ENCODE peak calls at places on chromosomes 11 and 22, in six cellular contexts. X is HFFc6, U is choroid plexus epithelial cell, T is nephron progenitor cell, R is foreskin fibroblast, A is fibroblast of mammary gland. W is an unnamed sample.

GRCh38 chr11:34318111-34319037 is 39.4 kb downstream of the ABTB2 start:
- DNase-seq in A (peak; percentile 68), T (no peak), X (peak; percentile 65), U (peak; percentile 31), R (peak; percentile 59), W (no peak)

GRCh38 chr11:17259931-17260499 is 16.5 kb upstream of the NUCB2 start:
- DNase-seq in X (no peak), R (no peak), U (no peak), A (peak; percentile 11), T (no peak), W (no peak)

GRCh38 chr11:10314199-10315072 is 9.6 kb downstream of the ADM start:
- DNase-seq in U (peak; percentile 91), R (peak; percentile 46), X (no peak), T (no peak), A (peak; percentile 58), W (no peak)

GRCh38 chr22:48870436-48870835 is 957.2 kb downstream of the BRD1 start:
- DNase-seq in X (no peak), A (no peak), R (no peak), T (no peak), U (no peak), W (no peak)

GRCh38 chr11:26700536-26701235 is 21.2 kb downstream of the SLC5A12 start:
- DNase-seq in U (no peak), R (no peak), T (no peak), X (no peak), A (no peak), W (no peak)

GRCh38 chr11:7787239-7787638 is 9.5 kb downstream of the OR5P2 start:
- DNase-seq in X (no peak), U (no peak), A (no peak), T (no peak), R (no peak), W (no peak)

GRCh38 chr11:11407738-11408084 is 54.7 kb upstream of the CSNK2A3 start:
- DNase-seq in T (no peak), X (no peak), R (no peak), U (no peak), A (no peak), W (no peak)

GRCh38 chr11:94968334-94968958 is 4.9 kb downstream of the CWC15 start:
- DNase-seq in R (peak; percentile 61), U (peak; percentile 82), A (peak; percentile 75), T (no peak), X (peak; percentile 73), W (no peak)

GRCh38 chr22:17772249-17772962 is 1.9 kb downstream of the BID start:
- DNase-seq in A (no peak), R (peak; percentile 68), U (no peak), T (peak; percentile 30), X (no peak), W (no peak)

GRCh38 chr11:119101367-119101758 is 290 bp downstream of the DPAGT1 start:
- DNase-seq in T (peak; percentile 50), R (no peak), A (peak; percentile 21), X (no peak), U (no peak), W (no peak)

GRCh38 chr11:119101759-119102423 is at the start of gene DPAGT1:
- DNase-seq in U (peak; percentile 98), X (peak; percentile 97), R (peak; percentile 98), A (peak; percentile 97), T (peak; percentile 81), W (peak; percentile 64)

GRCh38 chr11:119099707-119100106 is 1.9 kb downstream of the DPAGT1 start:
- DNase-seq in T (no peak), X (no peak), A (no peak), U (no peak), R (no peak), W (no peak)

GRCh38 chr11:119100960-119101349 is 698 bp downstream of the DPAGT1 start:
- DNase-seq in T (no peak), X (no peak), R (no peak), U (no peak), A (no peak), W (no peak)

DNA sequence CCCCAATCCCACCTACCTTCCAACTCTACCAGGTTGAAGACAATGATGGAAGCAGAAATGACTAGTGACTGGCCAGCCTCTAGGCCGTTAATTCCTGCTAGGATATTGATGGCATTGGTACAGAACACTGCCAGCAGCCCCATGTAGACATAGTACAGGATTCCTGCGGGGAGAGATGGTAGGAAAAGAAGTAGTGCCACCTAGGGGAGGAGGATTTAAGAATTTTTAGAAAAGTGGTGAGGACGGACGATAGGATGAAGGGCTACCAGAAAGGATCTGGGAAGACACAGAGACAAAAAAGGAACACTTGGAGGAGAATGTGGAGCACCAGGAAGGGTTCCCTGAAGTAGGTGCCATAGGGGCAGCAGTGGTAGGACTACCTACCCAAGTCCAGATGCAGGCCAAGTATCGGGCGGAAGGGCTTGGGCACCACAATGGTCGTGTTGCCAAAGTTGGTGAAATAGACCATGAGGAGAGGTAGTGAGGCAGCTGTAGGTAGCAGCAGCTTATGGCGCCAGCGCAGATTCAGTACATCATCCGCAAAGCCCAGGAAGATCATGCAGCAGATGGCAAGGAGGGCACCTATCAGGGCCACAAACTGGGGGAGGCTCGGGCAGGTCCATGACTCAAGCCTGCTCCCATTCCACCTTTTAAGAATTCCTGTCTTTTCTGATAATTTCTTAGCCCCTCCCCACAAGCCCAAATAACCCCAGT is 1.2 kb downstream of the DPAGT1 start:
- DNase-seq in T (no peak), X (peak; percentile 52), R (peak; percentile 70), A (peak; percentile 65), U (peak; percentile 63), W (no peak)
- TF ChIP-seq CTCF in T (peak; percentile 28), X (peak; percentile 72), R (peak; percentile 44), A (peak; percentile 51), U (peak; percentile 59), W (no peak)

GRCh38 chr11:116193321-116194114 is 579.3 kb downstream of the BUD13 start:
- DNase-seq in X (no peak), A (peak; percentile 10), T (peak; percentile 65), R (peak; percentile 3), U (peak; percentile 50), W (no peak)
- TF ChIP-seq CTCF in X (no peak), A (peak; percentile 4), T (peak; percentile 26), R (no peak), U (peak; percentile 16), W (no peak)

GRCh38 chr11:73095613-73096012 is 46.5 kb downstream of the FCHSD2 start:
- DNase-seq in T (no peak), A (no peak), U (peak; percentile 19), X (no peak), R (no peak), W (no peak)

GRCh38 chr11:73106347-73106746 is 35.8 kb downstream of the FCHSD2 start:
- DNase-seq in R (no peak), T (no peak), A (no peak), X (no peak), U (no peak), W (no peak)

GRCh38 chr11:73099512-73100266 is 42.4 kb downstream of the FCHSD2 start:
- DNase-seq in A (no peak), T (no peak), R (no peak), U (no peak), X (no peak), W (no peak)

GRCh38 chr11:73100578-73100977 is 41.5 kb downstream of the FCHSD2 start:
- DNase-seq in U (no peak), X (no peak), T (no peak), A (no peak), R (no peak), W (no peak)
- TF ChIP-seq CTCF in U (no peak), X (no peak), T (no peak), A (no peak), R (no peak), W (no peak)

GRCh38 chr11:128467610-128468041 is 119.7 kb downstream of the ETS1 start:
- DNase-seq in R (peak; percentile 97), X (peak; percentile 99), A (peak; percentile 99), T (no peak), U (peak; percentile 98), W (no peak)
- TF ChIP-seq CTCF in R (peak; percentile 24), X (peak; percentile 59), A (peak; percentile 15), T (no peak), U (peak; percentile 31), W (no peak)

W was measured in activated B cell treated with CpG ODN at 0.5 μM for 24 hours.